ENCODE peak calls at places on chromosomes 1 and 21, in six cellular contexts. V is BE2C; U is tibial nerve; T is neural progenitor cell; C is uterus; J is activated CD4-positive, CD25-positive, alpha-beta regulatory T cell treated with anti-CD3 and anti-CD28 coated beads, Interleukin-2, amount 50 U/mL, for 72 hours. R is an unnamed sample.

GRCh38 chr1:175221548-175222175 is 29.1 kb upstream of the KIAA0040 start:
- DNase-seq in V (no peak), U (no peak), T (peak; percentile 60), C (peak; percentile 40), J (no peak), R (peak; percentile 86)

GRCh38 chr1:22281521-22282241 is 138.8 kb upstream of the WNT4 start:
- DNase-seq in V (no peak), U (no peak), T (no peak), C (no peak), J (no peak), R (no peak)

GRCh38 chr21:45460611-45461368 is 55.8 kb downstream of the COL18A1 start:
- DNase-seq in V (no peak), U (no peak), T (no peak), C (no peak), J (no peak), R (peak; percentile 45)

GRCh38 chr1:80531182-80531581 is 1269.6 kb upstream of the ADGRL2 start:
- DNase-seq in V (no peak), U (no peak), T (no peak), C (no peak), J (no peak), R (no peak)

GRCh38 chr1:223500560-223501425 is 107.6 kb downstream of the CCDC185 start:
- DNase-seq in V (no peak), U (no peak), T (no peak), C (peak; percentile 16), J (no peak), R (peak; percentile 63)

GRCh38 chr21:45492765-45493164 is 49.5 kb downstream of the SLC19A1 start:
- DNase-seq in V (no peak), U (no peak), T (no peak), C (no peak), J (no peak), R (no peak)

GRCh38 chr1:64229307-64229706 is 25.9 kb downstream of the UBE2U start:
- DNase-seq in V (no peak), U (no peak), T (no peak), C (no peak), J (no peak), R (peak; percentile 82)

GRCh38 chr1:16991571-16991970 is 11.2 kb upstream of the MFAP2 start:
- DNase-seq in V (no peak), U (no peak), T (no peak), C (no peak), J (no peak), R (no peak)

GRCh38 chr1:185315364-185316108 is 1.5 kb downstream of the IVNS1ABP start:
- DNase-seq in V (no peak), U (no peak), T (peak; percentile 13), C (no peak), J (no peak), R (no peak)

GRCh38 chr1:57325117-57325516 is 98.7 kb downstream of the DAB1 start:
- DNase-seq in V (no peak), U (no peak), T (no peak), C (no peak), J (no peak), R (no peak)

GRCh38 chr1:192805832-192806323 is 3.0 kb upstream of the RGS2 start:
- DNase-seq in V (no peak), U (no peak), T (peak; percentile 36), C (no peak), J (no peak), R (peak; percentile 78)

GRCh38 chr1:25537148-25537831 is 6.1 kb upstream of the LDLRAP1 start:
- DNase-seq in V (no peak), U (no peak), T (no peak), C (no peak), J (no peak), R (no peak)

GRCh38 chr1:59814901-59815825 is at the start of gene HOOK1:
- DNase-seq in V (no peak), U (no peak), T (peak; percentile 22), C (no peak), J (no peak), R (peak; percentile 28)

GRCh38 chr1:230717251-230717650 is 3.3 kb upstream of the AGT start:
- DNase-seq in V (no peak), U (no peak), T (no peak), C (no peak), J (no peak), R (no peak)

GRCh38 chr1:171740987-171741871 is 636 bp downstream of the VAMP4 start:
- DNase-seq in V (peak; percentile 21), U (peak; percentile 28), T (peak; percentile 42), C (peak; percentile 44), J (peak; percentile 40), R (peak; percentile 47)